ENCODE peak calls at places on chromosomes 11 and 22, in eight cellular contexts. K is endodermal cell; U is fibroblast of lung; E is caudate nucleus; S is A673; T is heart right ventricle; G is CD4-positive, alpha-beta memory T cell; Z is spleen. X is an unnamed sample.
A peak's percentile ranks its signal among the peaks of the same experiment; 100 is the strongest.

GRCh38 chr11:111525456-111525855 is 10.9 kb downstream of the HOATZ start:
- DNase-seq in K (no peak), U (no peak), E (no peak), S (no peak), T (no peak), G (no peak), Z (no peak), X (no peak)

GRCh38 chr22:40204331-40205116 is 26.8 kb downstream of the TNRC6B start:
- DNase-seq in K (no peak), U (peak; percentile 72), E (no peak), S (no peak), T (no peak), G (no peak), Z (no peak), X (no peak)

GRCh38 chr22:27370281-27370680 is 431.3 kb downstream of the MN1 start:
- DNase-seq in K (no peak), U (no peak), E (no peak), S (no peak), T (no peak), G (no peak), Z (no peak), X (no peak)

GRCh38 chr11:35288311-35288710 is 131.0 kb downstream of the SLC1A2 start:
- DNase-seq in K (no peak), U (peak; percentile 25), E (no peak), S (no peak), T (no peak), G (no peak), Z (no peak), X (no peak)

GRCh38 chr22:46003271-46004091 is 26.5 kb upstream of the WNT7B start:
- DNase-seq in K (no peak), U (no peak), E (no peak), S (no peak), T (no peak), G (no peak), Z (peak; percentile 73), X (no peak)

GRCh38 chr11:119416606-119417580 is 6.1 kb downstream of the THY1 start:
- DNase-seq in K (peak; percentile 80), U (peak; percentile 81), E (peak; percentile 33), S (no peak), T (no peak), G (no peak), Z (no peak), X (no peak)

GRCh38 chr11:34255101-34255500 is 102.7 kb downstream of the ABTB2 start:
- DNase-seq in K (peak; percentile 70), U (no peak), E (no peak), S (no peak), T (no peak), G (no peak), Z (no peak), X (no peak)

GRCh38 chr11:131824766-131825165 is 454.4 kb downstream of the NTM start:
- DNase-seq in K (no peak), U (no peak), E (no peak), S (no peak), T (no peak), G (no peak), Z (no peak), X (no peak)

GRCh38 chr11:48054994-48055291 is 74.6 kb downstream of the PTPRJ start:
- DNase-seq in K (no peak), U (no peak), E (no peak), S (no peak), T (no peak), G (no peak), Z (no peak), X (no peak)

DNA sequence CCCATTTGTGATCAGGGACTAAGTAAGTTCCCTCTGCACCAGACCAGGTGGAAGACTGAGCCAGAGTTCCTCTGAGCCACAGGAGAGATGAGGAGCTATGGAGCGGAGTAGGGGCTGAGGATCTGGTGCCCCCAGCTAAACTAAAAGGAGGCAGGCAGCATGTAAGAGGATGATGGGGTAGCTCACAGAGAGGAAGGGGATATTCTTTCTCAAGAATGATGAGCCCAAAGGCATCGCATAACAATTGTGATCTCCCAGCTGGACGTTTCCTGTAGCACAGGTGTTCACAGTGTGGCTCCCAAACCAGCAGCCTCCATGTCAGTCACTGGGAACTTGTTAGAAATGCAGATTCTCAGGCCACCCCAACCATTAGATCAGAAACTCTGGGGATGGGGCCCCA is 24.4 kb downstream of the ADAMTS8 start:
- DNase-seq in K (peak; percentile 78), U (no peak), E (no peak), S (peak; percentile 39), T (no peak), G (no peak), Z (no peak), X (no peak)
- H3K27ac ChIP-seq in K (no peak overlapping the region), U (peak overlapping the region; percentile 92), E (peak overlapping the region; percentile 90), S (no peak overlapping the region), T (no peak overlapping the region), G (no peak overlapping the region), Z (no peak overlapping the region), X (peak overlapping the region; percentile 77)

DNA sequence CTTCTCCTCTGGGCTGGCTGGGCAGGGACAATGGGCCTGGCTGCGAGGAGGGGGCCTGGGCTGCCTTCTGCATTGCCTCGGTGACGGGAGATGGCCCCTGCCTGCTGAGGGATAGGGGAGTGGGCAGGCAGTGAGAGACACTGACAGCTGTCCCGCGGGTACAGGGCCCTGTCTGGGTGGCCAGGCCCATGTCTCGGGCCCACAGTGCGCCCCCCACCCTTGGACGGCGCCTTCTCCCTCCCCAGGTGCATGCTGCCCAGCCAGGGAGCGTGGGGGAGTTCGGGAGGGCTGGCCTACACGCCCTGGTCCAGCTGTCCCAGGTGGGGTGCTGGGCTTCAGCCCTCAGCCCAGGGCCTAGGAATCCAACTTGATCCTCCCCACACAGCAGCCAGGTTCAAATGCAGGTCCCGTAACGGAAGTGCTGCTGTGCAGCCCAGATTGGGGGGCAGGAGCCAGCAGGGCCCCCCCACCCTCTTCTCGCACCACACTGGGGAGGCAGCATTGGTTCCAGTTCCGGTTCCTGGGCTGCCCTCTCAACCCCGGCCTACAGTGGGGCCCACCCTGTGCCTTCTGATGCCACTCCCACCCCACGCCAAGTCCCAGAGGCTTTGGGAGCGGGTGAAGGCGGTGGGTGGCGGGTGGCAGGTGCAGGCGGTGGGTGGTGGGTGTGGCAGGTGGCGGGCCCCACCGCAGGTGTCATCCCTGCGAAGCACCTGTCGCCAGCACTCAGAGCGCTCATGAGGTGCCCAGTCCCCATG is 7.3 kb upstream of the TSSC4 start:
- DNase-seq in K (no peak), U (no peak), E (no peak), S (no peak), T (no peak), G (no peak), Z (no peak), X (no peak)
- H3K27ac ChIP-seq in K (no peak overlapping the region), U (no peak overlapping the region), E (peak overlapping the region; percentile 71), S (no peak overlapping the region), T (peak overlapping the region; percentile 27), G (no peak overlapping the region), Z (peak overlapping the region; percentile 48), X (no peak overlapping the region)

GRCh38 chr22:30127749-30128166 is 47.5 kb downstream of the HORMAD2 start:
- DNase-seq in K (no peak), U (peak; percentile 89), E (no peak), S (no peak), T (no peak), G (no peak), Z (no peak), X (no peak)

GRCh38 chr22:30128511-30128910 is 48.2 kb downstream of the HORMAD2 start:
- DNase-seq in K (no peak), U (no peak), E (no peak), S (no peak), T (no peak), G (no peak), Z (no peak), X (no peak)

GRCh38 chr22:30132290-30132996 is 52.2 kb downstream of the HORMAD2 start:
- DNase-seq in K (no peak), U (no peak), E (no peak), S (no peak), T (no peak), G (no peak), Z (no peak), X (no peak)

GRCh38 chr22:30129636-30130035 is 49.4 kb downstream of the HORMAD2 start:
- DNase-seq in K (no peak), U (no peak), E (no peak), S (no peak), T (no peak), G (no peak), Z (no peak), X (no peak)
- H3K27ac ChIP-seq in K (no peak overlapping the region), U (no peak overlapping the region), E (no peak overlapping the region), S (no peak overlapping the region), T (no peak overlapping the region), G (no peak overlapping the region), Z (no peak overlapping the region), X (no peak overlapping the region)

DNA sequence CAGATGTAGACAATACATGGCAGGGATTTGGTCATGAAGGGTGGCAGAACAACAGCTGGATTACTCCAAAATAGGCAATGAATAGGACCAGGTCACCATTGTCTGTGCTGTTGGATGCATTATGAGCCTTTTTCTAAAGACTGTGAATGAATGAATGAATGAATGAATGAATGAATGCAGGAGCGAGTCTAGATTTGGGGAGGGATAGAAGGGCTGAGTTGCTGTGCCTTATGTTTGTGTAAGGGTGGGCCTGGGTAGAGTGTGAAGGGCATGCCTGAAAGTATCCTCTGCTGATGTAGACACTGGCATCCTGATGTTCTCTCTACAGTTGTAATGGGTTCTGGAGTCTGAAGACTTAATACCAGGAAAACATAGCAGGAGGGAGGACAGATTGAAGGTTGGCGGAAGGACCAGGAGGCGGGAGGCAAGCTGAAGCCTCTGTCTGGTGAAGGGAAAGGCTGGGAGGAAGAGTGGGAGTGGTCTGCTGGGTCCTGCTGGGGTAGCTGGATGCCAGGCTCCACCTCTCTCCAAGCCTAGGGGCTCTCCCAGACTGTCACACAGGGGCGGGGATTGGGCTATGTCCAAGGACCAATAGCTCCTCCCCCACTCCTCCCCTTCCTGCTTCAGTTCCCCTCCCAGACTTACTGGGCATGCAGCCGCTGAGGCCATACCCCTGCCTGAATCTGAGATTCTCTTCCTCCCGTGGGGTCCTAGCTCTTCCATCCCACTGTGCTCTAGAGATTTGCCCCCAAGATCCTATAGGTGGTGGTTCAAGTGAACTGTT is 4.8 kb downstream of the TRIM3 start:
- DNase-seq in K (peak; percentile 98), U (peak; percentile 55), E (peak; percentile 44), S (peak; percentile 97), T (peak; percentile 89), G (no peak), Z (peak; percentile 87), X (peak; percentile 80)
- H3K27ac ChIP-seq in K (no peak overlapping the region), U (no peak overlapping the region), E (peak overlapping the region; percentile 14), S (peak overlapping the region; percentile 62), T (peak overlapping the region; percentile 32), G (no peak overlapping the region), Z (peak overlapping the region; percentile 74), X (peak overlapping the region; percentile 82)

GRCh38 chr11:6297831-6298230 is 22.5 kb downstream of the CAVIN3 start:
- DNase-seq in K (no peak), U (no peak), E (no peak), S (peak; percentile 21), T (no peak), G (no peak), Z (no peak), X (no peak)
- H3K27ac ChIP-seq in K (no peak overlapping the region), U (no peak overlapping the region), E (no peak overlapping the region), S (no peak overlapping the region), T (no peak overlapping the region), G (no peak overlapping the region), Z (no peak overlapping the region), X (no peak overlapping the region)